ENCODE peak calls at places on chromosomes 3 and 15, in ten cellular contexts. Y is iPS-NIHi11, F is K562, B is neural progenitor cell, P is mucosa of descending colon, G is DMS153, C is ACHN, X is breast epithelium, Q is HEK293T, D is left cardiac atrium. O is an unnamed sample.

GRCh38 chr3:189260556-189261493 is 89.1 kb downstream of the TPRG1 start:
- DNase-seq in C (no peak), Y (no peak), P (no peak), G (peak), B (no peak), F (no peak), Q (no peak), D (peak), X (no peak), O (peak)

GRCh38 chr3:43260412-43260811 is 25.9 kb upstream of the SNRK start:
- DNase-seq in B (no peak), Q (no peak), C (no peak), F (peak), D (no peak), G (no peak), X (no peak), P (no peak), Y (no peak), O (no peak)

GRCh38 chr3:188049890-188050530 is 103.9 kb upstream of the LPP start:
- DNase-seq in Y (no peak), F (no peak), D (no peak), X (no peak), B (no peak), G (no peak), Q (no peak), C (no peak), P (no peak), O (no peak)

GRCh38 chr15:72136170-72137051 is 18.2 kb downstream of the SENP8 start:
- DNase-seq in Q (no peak), Y (no peak), F (no peak), P (no peak), B (no peak), G (no peak), C (no peak), X (no peak), D (no peak), O (no peak)

GRCh38 chr15:75059607-75060006 is 36.2 kb downstream of the PPCDC start:
- DNase-seq in G (no peak), Q (no peak), P (no peak), D (no peak), Y (no peak), B (no peak), F (no peak), C (no peak), X (no peak), O (no peak)

GRCh38 chr3:99498544-99499234 is 139.7 kb upstream of the COL8A1 start:
- DNase-seq in P (no peak), X (no peak), Y (no peak), F (no peak), D (peak), B (no peak), Q (no peak), G (no peak), C (no peak), O (no peak)

GRCh38 chr3:39287216-39287858 is 7.5 kb upstream of the CX3CR1 start:
- DNase-seq in Y (no peak), X (no peak), C (no peak), F (peak), B (no peak), Q (no peak), D (no peak), P (no peak), G (no peak), O (no peak)

GRCh38 chr3:8766148-8766547 is 3.3 kb downstream of the OXTR start:
- DNase-seq in G (no peak), C (no peak), F (no peak), P (no peak), B (no peak), X (no peak), Y (no peak), Q (no peak), D (no peak), O (no peak)

GRCh38 chr3:36397856-36398255 is 17.6 kb downstream of the STAC start:
- DNase-seq in B (no peak), G (no peak), F (no peak), C (no peak), X (no peak), D (no peak), P (no peak), Q (no peak), Y (no peak), O (no peak)

GRCh38 chr3:120597445-120598049 is 1.4 kb downstream of the NDUFB4 start:
- DNase-seq in C (no peak), Q (no peak), D (no peak), X (no peak), F (no peak), Y (no peak), P (no peak), B (no peak), G (no peak), O (no peak)

GRCh38 chr3:197117107-197117506 is 87.5 kb upstream of the MELTF start:
- DNase-seq in P (no peak), D (no peak), F (no peak), B (no peak), C (no peak), X (no peak), G (no peak), Q (no peak), Y (no peak), O (no peak)

GRCh38 chr3:150349314-150350097 is 58.6 kb upstream of the TSC22D2 start:
- DNase-seq in P (peak), B (peak), G (no peak), Q (no peak), X (no peak), D (peak), F (no peak), C (peak), Y (peak), O (peak)

GRCh38 chr3:159928071-159928491 is 60.6 kb upstream of the IL12A start:
- DNase-seq in F (no peak), D (no peak), C (peak), Q (no peak), B (no peak), P (no peak), G (no peak), Y (no peak), X (no peak), O (no peak)

GRCh38 chr15:69444686-69445085 is 7.9 kb upstream of the RPLP1 start:
- DNase-seq in C (no peak), D (no peak), Y (no peak), Q (no peak), G (no peak), P (no peak), X (no peak), B (no peak), F (no peak), O (no peak)

GRCh38 chr3:141303481-141304223 is 64.7 kb upstream of the ZBTB38 start:
- DNase-seq in Q (peak), B (peak), C (peak), Y (peak), X (no peak), D (no peak), P (no peak), F (peak), G (peak), O (no peak)

O was measured in left ventricle myocardium inferior.